ENCODE peak calls at places on chromosome 22, in eight cellular contexts. T is breast epithelium, J is stomach, Y is Peyer's patch, H is heart left ventricle, A is tibial nerve, G is IMR-90, C is transverse colon. R is an unnamed sample.
A peak's percentile ranks its signal among the peaks of the same experiment; 100 is the strongest.

GRCh38 chr22:43381693-43382092 is 30.1 kb upstream of the MPPED1 start:
- DNase-seq in A (no peak), G (peak; percentile 4), J (no peak), H (no peak), T (no peak), C (peak; percentile 15), Y (peak; percentile 55), R (no peak)

GRCh38 chr22:29519996-29520395 is 33.6 kb downstream of the THOC5 start:
- DNase-seq in H (no peak), C (no peak), J (no peak), A (no peak), G (no peak), T (no peak), Y (no peak), R (no peak)

GRCh38 chr22:49491221-49491635 is 336.4 kb downstream of the BRD1 start:
- DNase-seq in T (no peak), A (no peak), G (no peak), Y (no peak), J (no peak), H (no peak), C (no peak), R (no peak)

GRCh38 chr22:42805016-42805997 is 51.8 kb downstream of the ARFGAP3 start:
- DNase-seq in G (no peak), H (no peak), J (peak; percentile 89), T (peak; percentile 89), A (no peak), C (no peak), Y (no peak), R (no peak)

GRCh38 chr22:29555065-29555644 is 1.6 kb upstream of the THOC5 start:
- DNase-seq in G (peak; percentile 18), H (no peak), C (peak; percentile 11), A (peak; percentile 50), Y (no peak), J (no peak), T (peak; percentile 76), R (peak; percentile 30)

GRCh38 chr22:31829505-31829904 is 75.7 kb downstream of the DEPDC5 start:
- DNase-seq in C (no peak), J (no peak), G (peak; percentile 97), T (no peak), A (no peak), H (no peak), Y (peak; percentile 50), R (no peak)

GRCh38 chr22:48238018-48238915 is 1475.8 kb downstream of the TBC1D22A start:
- DNase-seq in H (no peak), J (peak; percentile 24), C (no peak), Y (no peak), G (no peak), A (no peak), T (no peak), R (no peak)

GRCh38 chr22:24105018-24105360 is 76.3 kb upstream of the SUSD2 start:
- DNase-seq in T (no peak), Y (no peak), G (peak; percentile 51), C (no peak), H (peak; percentile 12), A (no peak), J (no peak), R (no peak)

GRCh38 chr22:36358533-36359171 is 29.1 kb downstream of the MYH9 start:
- DNase-seq in C (no peak), J (no peak), H (no peak), G (no peak), T (no peak), A (no peak), Y (no peak), R (no peak)

GRCh38 chr22:42964994-42965699 is 49.8 kb downstream of the PACSIN2 start:
- DNase-seq in A (no peak), Y (no peak), G (peak; percentile 45), C (no peak), J (no peak), T (no peak), H (no peak), R (no peak)

GRCh38 chr22:30687358-30687757 is 7.3 kb upstream of the OSBP2 start:
- DNase-seq in G (no peak), C (no peak), H (no peak), Y (no peak), T (no peak), A (no peak), J (no peak), R (no peak)

GRCh38 chr22:27752771-27753170 is 48.8 kb downstream of the MN1 start:
- DNase-seq in G (no peak), T (no peak), C (no peak), Y (no peak), H (peak; percentile 79), J (peak; percentile 29), A (no peak), R (peak; percentile 54)

GRCh38 chr22:23108324-23109078 is 33.3 kb downstream of the RSPH14 start:
- DNase-seq in J (no peak), T (no peak), C (no peak), A (no peak), Y (no peak), G (no peak), H (no peak), R (no peak)

GRCh38 chr22:33652596-33652995 is 267.7 kb downstream of the LARGE1 start:
- DNase-seq in T (no peak), C (no peak), A (no peak), J (no peak), Y (no peak), G (peak; percentile 31), H (no peak), R (no peak)

GRCh38 chr22:44442856-44443595 is 55.0 kb downstream of the RTL6 start:
- DNase-seq in A (no peak), H (peak; percentile 32), J (no peak), Y (peak; percentile 39), G (no peak), C (no peak), T (no peak), R (no peak)

GRCh38 chr22:44442186-44442465 is 55.9 kb downstream of the RTL6 start:
- DNase-seq in C (no peak), T (no peak), H (no peak), J (no peak), G (no peak), Y (peak; percentile 42), A (no peak), R (no peak)

GRCh38 chr22:44439356-44440223 is 58.4 kb downstream of the RTL6 start:
- DNase-seq in T (no peak), J (no peak), H (no peak), Y (peak; percentile 27), G (no peak), C (no peak), A (no peak), R (no peak)

GRCh38 chr22:44440224-44441160 is 57.5 kb downstream of the RTL6 start:
- DNase-seq in Y (peak; percentile 40), T (no peak), C (no peak), J (no peak), G (no peak), A (no peak), H (no peak), R (no peak)

DNA sequence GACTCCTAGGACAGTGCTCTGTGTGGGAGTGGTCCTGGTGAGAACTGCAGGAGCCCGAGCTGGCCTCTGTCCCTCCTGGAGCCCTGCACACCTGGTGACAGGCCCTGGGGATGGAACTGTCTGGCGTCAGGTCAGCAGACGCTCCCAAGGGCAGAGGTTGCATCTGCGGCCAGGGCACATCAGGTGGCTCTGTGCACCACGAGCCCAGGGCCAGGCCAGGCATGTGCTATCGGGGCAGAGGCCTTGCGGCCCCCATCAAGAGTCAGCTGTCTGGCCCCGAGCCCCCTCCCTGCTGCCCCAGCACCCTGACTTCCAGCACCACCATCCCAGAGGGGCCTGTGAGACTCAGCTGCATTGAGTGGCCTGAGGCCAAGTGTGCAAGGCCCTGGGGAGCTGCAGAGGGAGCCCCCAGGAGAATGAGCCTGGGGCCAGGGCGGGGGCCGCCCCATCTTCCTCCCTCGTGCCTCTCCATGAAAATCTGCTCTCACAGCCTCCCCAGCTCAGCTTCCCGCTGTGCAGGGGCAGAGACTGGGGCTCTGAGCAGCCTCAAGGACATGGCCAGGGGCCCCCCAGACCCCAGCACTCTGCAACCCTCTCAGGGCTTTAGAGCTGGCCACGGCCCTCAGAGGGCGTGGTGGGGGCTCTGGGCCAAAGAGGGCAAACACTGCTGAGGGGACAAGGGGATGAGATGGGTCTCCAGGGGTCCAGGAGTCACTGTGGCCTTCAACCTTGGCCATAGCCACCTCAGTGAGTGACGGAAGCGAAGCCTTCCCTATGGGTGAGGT is 56.4 kb downstream of the RTL6 start:
- DNase-seq in J (no peak), T (no peak), Y (peak; percentile 42), A (no peak), C (no peak), H (no peak), G (no peak), R (no peak)
- TF ChIP-seq POLR2A in J (no peak), T (no peak), Y (no peak), A (no peak), C (no peak), H (no peak), G (no peak), R (no peak)

GRCh38 chr22:40007826-40008710 is 13.3 kb downstream of the FAM83F start:
- DNase-seq in T (no peak), G (no peak), J (no peak), C (no peak), A (no peak), H (no peak), Y (no peak), R (no peak)
- TF ChIP-seq POLR2A in T (no peak), G (no peak), J (no peak), C (no peak), A (no peak), H (no peak), Y (no peak), R (no peak)

GRCh38 chr22:39520054-39520873 is at the start of gene ATF4:
- DNase-seq in T (peak; percentile 98), Y (peak; percentile 99), H (peak; percentile 98), C (peak; percentile 98), J (peak; percentile 98), A (peak; percentile 96), G (peak; percentile 99), R (peak; percentile 97)
- TF ChIP-seq POLR2A in T (peak; percentile 99), Y (peak; percentile 99), H (peak; percentile 83), C (peak; percentile 100), J (peak; percentile 86), A (peak; percentile 96), G (peak; percentile 99), R (peak; percentile 99)

GRCh38 chr22:20568502-20569058 is 61.2 kb downstream of the MED15 start:
- DNase-seq in Y (no peak), C (no peak), T (no peak), A (no peak), G (no peak), J (no peak), H (no peak), R (no peak)
- TF ChIP-seq POLR2A in Y (no peak), C (no peak), T (no peak), A (no peak), G (no peak), J (no peak), H (no peak), R (no peak)

DNA sequence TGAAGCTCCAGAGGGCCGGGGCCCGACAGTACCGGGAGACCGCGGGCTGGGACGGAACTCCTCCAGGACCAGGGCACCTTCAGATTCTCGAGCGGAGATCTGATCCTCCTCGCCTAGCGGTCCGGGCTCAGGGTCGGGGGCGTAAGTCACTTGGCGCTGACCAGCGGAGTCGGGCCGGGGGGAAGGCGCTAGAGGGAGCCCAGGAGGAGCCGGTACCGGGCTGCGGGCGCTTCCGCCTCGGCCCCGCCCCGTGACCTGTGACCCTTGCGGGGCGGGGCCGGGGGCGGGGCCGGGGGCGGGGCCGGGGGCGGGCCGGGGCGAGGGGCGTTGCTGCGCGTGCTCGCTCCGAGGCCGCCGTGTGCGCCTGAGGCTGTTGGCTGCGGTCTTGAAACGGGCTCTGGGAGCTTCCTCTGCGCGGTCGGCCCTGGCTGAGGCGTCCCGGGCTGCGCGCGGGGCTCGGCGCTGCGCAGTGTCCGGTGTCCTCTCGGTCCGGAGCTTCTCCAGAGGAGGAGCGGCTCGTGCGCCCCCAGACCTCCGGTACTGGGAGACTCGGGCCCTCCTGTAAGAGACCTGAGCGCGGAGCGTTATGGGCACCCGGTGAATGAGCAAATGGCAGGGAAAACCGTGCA is at the start of gene ARSA:
- DNase-seq in C (peak; percentile 86), T (peak; percentile 86), G (peak; percentile 81), Y (peak; percentile 92), H (peak; percentile 94), J (peak; percentile 82), A (peak; percentile 61), R (peak; percentile 82)
- TF ChIP-seq POLR2A in C (peak; percentile 60), T (no peak), G (no peak), Y (no peak), H (no peak), J (no peak), A (no peak), R (no peak)